ENCODE peak calls at places on chromosomes 13 and 19, in nine cellular contexts. B is AG10803; C is esophagus squamous epithelium; A is fibroblast of mammary gland; I is pancreas; S is thoracic aorta; D is neural progenitor cell; M is CD4-positive, alpha-beta T cell; J is GM12865. K is an unnamed sample.

GRCh38 chr13:52827839-52828238 is 20.6 kb downstream of the PCDH8 start:
- DNase-seq in S (no peak), J (no peak), I (no peak), A (no peak), C (no peak), D (no peak), M (no peak), B (no peak), K (no peak)

GRCh38 chr19:40610396-40611064 is 9.4 kb downstream of the LTBP4 start:
- DNase-seq in S (no peak), A (no peak), I (peak), D (peak), C (no peak), J (no peak), B (no peak), M (peak), K (peak)

GRCh38 chr19:38834104-38834490 is 2.5 kb upstream of the ECH1 start:
- DNase-seq in J (no peak), A (peak), D (no peak), S (no peak), M (no peak), C (no peak), B (no peak), I (no peak), K (no peak)

GRCh38 chr13:71374471-71375041 is 492.4 kb downstream of the DACH1 start:
- DNase-seq in S (no peak), I (no peak), J (no peak), M (no peak), B (no peak), A (no peak), C (no peak), D (peak), K (peak)

GRCh38 chr13:51034906-51035305 is 76.2 kb downstream of the C13orf42 start:
- DNase-seq in B (no peak), I (no peak), S (no peak), J (no peak), A (peak), M (no peak), C (no peak), D (no peak), K (peak)

GRCh38 chr19:2274185-2274711 is 7.7 kb downstream of the PEAK3 start:
- DNase-seq in D (no peak), M (no peak), A (no peak), B (no peak), I (no peak), J (no peak), S (no peak), C (no peak), K (no peak)

GRCh38 chr19:43738780-43739211 is 16.0 kb downstream of the SMG9 start:
- DNase-seq in J (no peak), C (no peak), M (no peak), B (no peak), S (no peak), I (no peak), A (no peak), D (no peak), K (no peak)

GRCh38 chr19:18611327-18612050 is 1.2 kb upstream of the TMEM59L start:
- DNase-seq in A (no peak), C (no peak), I (no peak), S (no peak), J (no peak), D (peak), M (no peak), B (no peak), K (no peak)

GRCh38 chr13:70310720-70311119 is 202.5 kb upstream of the KLHL1 start:
- DNase-seq in D (peak), C (no peak), B (no peak), S (no peak), I (no peak), A (no peak), M (no peak), J (peak), K (peak)

GRCh38 chr13:26469602-26470001 is 87.9 kb upstream of the WASF3 start:
- DNase-seq in A (no peak), I (no peak), B (no peak), D (no peak), S (no peak), C (no peak), M (no peak), J (no peak), K (no peak)

GRCh38 chr13:21034602-21035190 is 26.7 kb downstream of the LATS2 start:
- DNase-seq in C (no peak), B (no peak), A (peak), I (no peak), M (no peak), J (no peak), D (peak), S (no peak), K (no peak)

GRCh38 chr19:45293682-45294081 is 29.0 kb downstream of the CKM start:
- DNase-seq in I (no peak), D (no peak), A (no peak), M (no peak), J (no peak), S (no peak), C (no peak), B (no peak), K (peak)

GRCh38 chr13:109646423-109646822 is 140.0 kb downstream of the IRS2 start:
- DNase-seq in C (no peak), D (no peak), B (no peak), S (no peak), M (no peak), I (no peak), J (no peak), A (no peak), K (no peak)

GRCh38 chr13:21703846-21704245 is 33.0 kb downstream of the FGF9 start:
- DNase-seq in I (no peak), A (no peak), M (no peak), J (no peak), S (no peak), D (no peak), C (no peak), B (no peak), K (peak)

GRCh38 chr19:18879579-18880373 is 16.2 kb downstream of the CERS1 start:
- DNase-seq in C (no peak), D (peak), I (peak), A (peak), S (no peak), J (peak), B (no peak), M (no peak), K (peak)

GRCh38 chr13:52921194-52921593 is 72.8 kb upstream of the PCDH8 start:
- DNase-seq in S (no peak), B (no peak), C (no peak), M (no peak), A (no peak), I (no peak), J (peak), D (no peak), K (no peak)

GRCh38 chr13:40132249-40132648 is 476.8 kb downstream of the COG6 start:
- DNase-seq in J (no peak), D (no peak), M (no peak), S (no peak), B (no peak), C (no peak), A (no peak), I (no peak), K (no peak)

GRCh38 chr13:75196112-75196855 is 285.7 kb downstream of the TBC1D4 start:
- DNase-seq in C (no peak), S (no peak), D (no peak), A (peak), J (no peak), B (peak), M (no peak), I (no peak), K (no peak)

GRCh38 chr19:17091758-17092333 is 16.3 kb downstream of the MYO9B start:
- DNase-seq in A (no peak), M (no peak), I (no peak), C (no peak), D (no peak), B (no peak), J (no peak), S (no peak), K (no peak)

GRCh38 chr13:23765531-23765930 is 123.7 kb downstream of the MIPEP start:
- DNase-seq in B (no peak), C (no peak), I (no peak), M (no peak), D (no peak), J (no peak), S (no peak), A (no peak), K (no peak)

GRCh38 chr19:29561601-29562000 is 35.8 kb downstream of the VSTM2B start:
- DNase-seq in S (no peak), I (no peak), C (no peak), A (no peak), M (no peak), D (no peak), B (no peak), J (no peak), K (no peak)
- TF ChIP-seq CTCF in S (no peak), I (no peak), C (no peak), A (no peak), M (no peak), D (no peak), B (no peak), J (no peak), K (no peak)

DNA sequence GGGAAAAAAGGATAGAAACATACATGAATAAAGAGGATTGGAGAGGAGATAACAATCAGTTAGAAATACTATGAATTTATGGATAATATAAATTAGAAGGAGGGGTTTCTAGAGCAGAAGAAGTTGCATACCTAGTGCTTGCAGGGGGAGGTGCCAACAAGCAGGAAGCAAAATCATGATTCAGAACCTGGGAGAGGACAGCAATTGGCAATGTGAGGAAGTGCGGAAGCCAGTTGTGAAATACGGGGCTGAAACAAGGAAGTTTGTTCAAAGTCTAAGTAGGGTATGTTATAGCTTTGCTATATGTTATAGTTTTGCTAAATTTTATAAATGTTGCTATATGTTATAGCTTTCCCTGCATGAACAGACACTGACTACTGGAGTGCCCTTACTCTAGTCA is 91.9 kb downstream of the GPC6 start:
- DNase-seq in S (no peak), J (no peak), C (no peak), I (no peak), A (peak), M (no peak), D (no peak), B (no peak), K (peak)
- TF ChIP-seq CTCF in S (no peak), J (no peak), C (no peak), I (no peak), A (no peak), M (no peak), D (no peak), B (no peak), K (no peak)

GRCh38 chr19:13689050-13689449 is 75.3 kb upstream of the MRI1 start:
- DNase-seq in J (peak), I (no peak), A (peak), S (no peak), D (peak), C (no peak), M (no peak), B (peak), K (no peak)

GRCh38 chr19:13681509-13681908 is 82.8 kb upstream of the MRI1 start:
- DNase-seq in A (peak), C (no peak), M (no peak), D (no peak), S (no peak), B (peak), I (no peak), J (no peak), K (no peak)

GRCh38 chr19:13684021-13684420 is 80.3 kb upstream of the MRI1 start:
- DNase-seq in M (no peak), S (no peak), C (no peak), J (no peak), I (no peak), B (no peak), A (no peak), D (no peak), K (no peak)
- TF ChIP-seq CTCF in M (no peak), S (no peak), C (no peak), J (no peak), I (no peak), B (no peak), A (no peak), D (no peak), K (no peak)

DNA sequence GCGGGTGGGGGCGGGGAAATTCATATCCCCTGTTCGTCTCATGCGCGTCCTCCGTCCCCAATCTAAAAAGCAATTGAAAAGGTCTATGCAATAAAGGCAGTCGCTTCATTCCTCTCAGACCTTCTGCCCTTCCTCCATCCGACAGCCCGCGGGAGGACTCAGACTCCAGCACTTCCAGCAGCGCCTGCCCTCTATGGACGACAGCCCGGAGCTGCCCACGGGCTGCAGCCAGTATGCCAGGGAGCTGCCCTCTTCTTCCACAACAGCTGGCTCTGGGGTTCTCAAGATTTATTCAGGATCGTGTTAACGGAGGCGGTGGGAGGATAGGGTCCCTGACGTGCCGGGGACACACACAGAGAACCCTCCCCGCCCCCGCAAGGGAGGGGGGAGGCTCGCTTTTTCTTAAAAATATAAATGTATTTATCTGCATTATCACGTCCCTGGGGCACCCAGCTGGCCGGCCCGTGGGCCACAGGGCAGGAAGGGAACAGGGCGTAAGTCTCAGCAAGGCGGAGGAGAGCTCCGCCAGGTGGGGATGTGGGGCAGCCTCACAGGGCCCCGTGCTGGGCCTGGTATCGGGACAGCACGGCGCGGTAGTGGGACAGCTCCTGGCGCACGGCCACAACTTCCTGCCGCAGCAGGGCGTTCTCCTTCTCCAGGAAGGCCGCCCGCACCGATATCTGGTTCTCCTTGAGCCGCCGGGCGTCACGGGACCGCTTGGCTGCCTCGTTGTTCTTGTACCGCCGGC is 6.7 kb downstream of the DBP start:
- DNase-seq in A (no peak), C (no peak), I (peak), S (no peak), J (no peak), D (peak), M (no peak), B (no peak), K (peak)
- TF ChIP-seq CTCF in A (no peak), C (no peak), I (no peak), S (no peak), J (no peak), D (peak), M (no peak), B (no peak), K (peak)

DNA sequence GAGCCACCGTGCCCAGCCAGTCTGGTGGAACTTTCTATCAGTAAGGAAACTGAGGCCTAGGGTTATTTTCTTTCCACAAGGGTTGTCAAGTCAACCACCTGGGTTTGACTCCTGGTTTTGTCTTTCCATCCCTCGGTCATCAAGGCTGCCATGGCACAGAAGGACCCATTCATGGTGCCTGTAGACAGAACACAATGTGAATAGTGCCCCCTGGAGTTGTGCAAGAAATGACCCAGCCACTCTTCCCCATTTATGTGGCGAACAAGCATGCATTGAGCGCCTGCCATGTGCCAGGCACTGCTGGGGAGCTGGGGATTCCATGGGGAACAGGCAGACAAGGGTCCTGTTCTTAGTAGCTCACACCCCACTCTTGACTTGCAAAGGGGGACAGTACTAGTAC is 4.1 kb downstream of the SMARCA4 start:
- DNase-seq in I (no peak), S (no peak), J (no peak), A (no peak), D (no peak), C (no peak), B (no peak), M (no peak), K (no peak)
- TF ChIP-seq CTCF in I (no peak), S (no peak), J (peak), A (no peak), D (peak), C (no peak), B (no peak), M (no peak), K (peak)

GRCh38 chr19:16002380-16002779 is 53.6 kb downstream of the OR10H4 start:
- DNase-seq in S (no peak), C (no peak), D (no peak), I (no peak), J (no peak), A (peak), M (no peak), B (peak), K (no peak)
- TF ChIP-seq CTCF in S (no peak), C (no peak), D (no peak), I (no peak), J (no peak), A (no peak), M (no peak), B (no peak), K (no peak)